ENCODE peak calls at places on chromosomes 6 and 20, in seven cellular contexts. D is heart left ventricle; L is fibroblast of mammary gland; Q is psoas muscle; A is CD4-positive, alpha-beta T cell; T is breast epithelium; U is spleen. Y is an unnamed sample.

GRCh38 chr6:22099241-22099640 is 197.6 kb downstream of the PRL start:
- DNase-seq in D (no peak), L (no peak), Q (no peak), A (no peak), T (no peak), U (no peak), Y (no peak)

GRCh38 chr20:17225891-17226409 is 890 bp upstream of the PCSK2 start:
- DNase-seq in D (no peak), L (no peak), Q (no peak), A (no peak), T (no peak), U (peak), Y (peak)

GRCh38 chr6:2626381-2626780 is 124.3 kb downstream of the MYLK4 start:
- DNase-seq in D (no peak), L (no peak), Q (no peak), A (no peak), T (no peak), U (no peak), Y (no peak)

GRCh38 chr20:44709797-44710196 is 5.4 kb upstream of the CCN5 start:
- DNase-seq in D (no peak), L (no peak), Q (no peak), A (no peak), T (no peak), U (no peak), Y (no peak)

GRCh38 chr6:47019941-47020340 is 22.2 kb downstream of the ADGRF1 start:
- DNase-seq in D (no peak), L (no peak), Q (no peak), A (no peak), T (no peak), U (no peak), Y (no peak)

GRCh38 chr20:23393999-23394775 is 27.1 kb downstream of the NAPB start:
- DNase-seq in D (no peak), L (no peak), Q (no peak), A (no peak), T (peak), U (no peak), Y (no peak)

GRCh38 chr20:17676942-17677341 is 5.1 kb downstream of the RRBP1 start:
- DNase-seq in D (no peak), L (peak), Q (no peak), A (no peak), T (no peak), U (no peak), Y (no peak)

GRCh38 chr6:92364948-92365386 is 1054.4 kb downstream of the EPHA7 start:
- DNase-seq in D (no peak), L (no peak), Q (no peak), A (no peak), T (no peak), U (no peak), Y (no peak)

GRCh38 chr20:14223806-14224205 is 113.6 kb downstream of the FLRT3 start:
- DNase-seq in D (no peak), L (no peak), Q (no peak), A (no peak), T (no peak), U (no peak), Y (no peak)

GRCh38 chr6:113371106-113371505 is 486.0 kb upstream of the MARCKS start:
- DNase-seq in D (no peak), L (no peak), Q (no peak), A (no peak), T (no peak), U (no peak), Y (no peak)

GRCh38 chr6:85432554-85432953 is 17.3 kb upstream of the NT5E start:
- DNase-seq in D (no peak), L (no peak), Q (no peak), A (no peak), T (no peak), U (no peak), Y (no peak)

GRCh38 chr6:26124550-26125014 is 37.4 kb downstream of the HFE start:
- DNase-seq in D (no peak), L (no peak), Q (no peak), A (no peak), T (no peak), U (no peak), Y (no peak)

GRCh38 chr20:58137236-58137635 is 91.2 kb downstream of the ANKRD60 start:
- DNase-seq in D (no peak), L (no peak), Q (no peak), A (no peak), T (peak), U (no peak), Y (no peak)

GRCh38 chr6:42193491-42193894 is 1.3 kb downstream of the GUCA1B start:
- DNase-seq in D (no peak), L (peak), Q (no peak), A (no peak), T (no peak), U (no peak), Y (no peak)

GRCh38 chr6:20946037-20946436 is 411.8 kb downstream of the CDKAL1 start:
- DNase-seq in D (no peak), L (peak), Q (no peak), A (no peak), T (no peak), U (no peak), Y (no peak)

GRCh38 chr6:26304213-26305096 is 60.5 kb upstream of the BTN3A2 start:
- DNase-seq in D (no peak), L (peak), Q (peak), A (no peak), T (no peak), U (no peak), Y (no peak)

GRCh38 chr6:161443868-161444267 is 170.0 kb upstream of the AGPAT4 start:
- DNase-seq in D (peak), L (peak), Q (no peak), A (no peak), T (no peak), U (no peak), Y (no peak)

GRCh38 chr6:115901896-115902295 is 158.8 kb downstream of the FRK start:
- DNase-seq in D (no peak), L (no peak), Q (no peak), A (no peak), T (no peak), U (no peak), Y (no peak)

GRCh38 chr20:9015984-9016324 is 52.9 kb upstream of the PLCB4 start:
- DNase-seq in D (no peak), L (peak), Q (no peak), A (no peak), T (no peak), U (no peak), Y (no peak)

GRCh38 chr20:63186084-63186483 is 29.8 kb downstream of the YTHDF1 start:
- DNase-seq in D (no peak), L (no peak), Q (no peak), A (no peak), T (no peak), U (no peak), Y (no peak)

GRCh38 chr20:63185215-63185796 is 30.6 kb downstream of the YTHDF1 start:
- DNase-seq in D (no peak), L (no peak), Q (no peak), A (no peak), T (no peak), U (no peak), Y (no peak)

GRCh38 chr20:63188159-63188442 is 27.8 kb downstream of the YTHDF1 start:
- DNase-seq in D (no peak), L (no peak), Q (no peak), A (no peak), T (no peak), U (no peak), Y (no peak)

GRCh38 chr20:63187338-63188158 is 28.4 kb downstream of the YTHDF1 start:
- DNase-seq in D (no peak), L (no peak), Q (no peak), A (no peak), T (no peak), U (no peak), Y (no peak)

GRCh38 chr20:63186528-63187316 is 29.2 kb downstream of the YTHDF1 start:
- DNase-seq in D (no peak), L (no peak), Q (no peak), A (no peak), T (no peak), U (no peak), Y (no peak)
- TF ChIP-seq CTCF in D (no peak), L (no peak), Q (no peak), A (no peak), T (no peak), U (no peak), Y (peak)

GRCh38 chr6:73285674-73286283 is 22.8 kb upstream of the KHDC1 start:
- DNase-seq in D (no peak), L (peak), Q (no peak), A (no peak), T (no peak), U (no peak), Y (no peak)
- TF ChIP-seq CTCF in D (no peak), L (peak), Q (peak), A (no peak), T (no peak), U (peak), Y (peak)

GRCh38 chr6:28988536-28989415 is 16.3 kb downstream of the ZNF311 start:
- DNase-seq in D (peak), L (peak), Q (peak), A (peak), T (no peak), U (peak), Y (peak)
- TF ChIP-seq CTCF in D (no peak), L (peak), Q (no peak), A (peak), T (no peak), U (peak), Y (peak)

DNA sequence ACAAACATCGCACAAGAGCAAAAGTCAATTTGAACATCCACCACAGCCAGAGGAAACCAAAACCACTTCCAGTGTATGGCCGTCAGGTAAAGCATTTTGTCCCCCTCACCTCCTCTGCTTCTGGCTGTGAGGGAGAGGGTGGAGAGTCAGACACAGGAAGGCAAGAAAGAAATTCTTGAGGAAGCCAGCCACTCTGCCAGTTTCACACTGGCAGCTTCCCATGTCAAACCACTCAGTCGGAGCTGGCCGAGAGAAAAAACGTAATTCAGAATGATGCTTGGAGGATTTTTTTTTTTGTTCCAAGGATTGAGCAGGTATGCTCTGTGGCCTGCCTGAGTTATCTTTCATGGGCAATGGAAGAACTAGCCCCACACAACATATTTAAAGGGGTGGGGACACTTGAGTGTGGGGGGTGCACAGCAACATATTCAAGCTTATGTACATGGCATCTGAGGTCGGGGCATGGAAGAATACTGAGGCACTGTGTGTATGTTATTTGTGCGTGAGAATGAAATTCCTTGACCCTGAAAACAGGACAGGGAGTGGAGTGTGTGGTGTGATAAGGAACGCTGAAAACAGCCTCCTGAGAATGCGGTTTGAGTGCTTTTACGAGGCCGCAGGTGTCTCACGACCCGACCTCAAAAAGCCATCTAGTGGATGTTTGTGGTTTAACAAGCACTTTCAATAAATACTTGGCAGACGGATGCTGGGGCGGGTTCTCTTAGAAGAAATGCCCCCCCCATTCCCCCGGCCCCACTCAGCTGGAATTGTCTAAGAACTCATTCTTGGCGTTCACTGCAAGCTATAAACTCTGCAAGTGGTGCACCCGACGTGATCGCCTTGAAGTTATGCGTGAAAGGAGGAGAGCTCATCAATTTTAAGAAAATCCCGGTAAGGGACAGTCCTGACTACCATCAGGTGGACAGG is 27.5 kb upstream of the ZBTB22 start:
- DNase-seq in D (no peak), L (peak), Q (peak), A (peak), T (peak), U (peak), Y (no peak)
- TF ChIP-seq CTCF in D (peak), L (peak), Q (peak), A (peak), T (peak), U (peak), Y (peak)

DNA sequence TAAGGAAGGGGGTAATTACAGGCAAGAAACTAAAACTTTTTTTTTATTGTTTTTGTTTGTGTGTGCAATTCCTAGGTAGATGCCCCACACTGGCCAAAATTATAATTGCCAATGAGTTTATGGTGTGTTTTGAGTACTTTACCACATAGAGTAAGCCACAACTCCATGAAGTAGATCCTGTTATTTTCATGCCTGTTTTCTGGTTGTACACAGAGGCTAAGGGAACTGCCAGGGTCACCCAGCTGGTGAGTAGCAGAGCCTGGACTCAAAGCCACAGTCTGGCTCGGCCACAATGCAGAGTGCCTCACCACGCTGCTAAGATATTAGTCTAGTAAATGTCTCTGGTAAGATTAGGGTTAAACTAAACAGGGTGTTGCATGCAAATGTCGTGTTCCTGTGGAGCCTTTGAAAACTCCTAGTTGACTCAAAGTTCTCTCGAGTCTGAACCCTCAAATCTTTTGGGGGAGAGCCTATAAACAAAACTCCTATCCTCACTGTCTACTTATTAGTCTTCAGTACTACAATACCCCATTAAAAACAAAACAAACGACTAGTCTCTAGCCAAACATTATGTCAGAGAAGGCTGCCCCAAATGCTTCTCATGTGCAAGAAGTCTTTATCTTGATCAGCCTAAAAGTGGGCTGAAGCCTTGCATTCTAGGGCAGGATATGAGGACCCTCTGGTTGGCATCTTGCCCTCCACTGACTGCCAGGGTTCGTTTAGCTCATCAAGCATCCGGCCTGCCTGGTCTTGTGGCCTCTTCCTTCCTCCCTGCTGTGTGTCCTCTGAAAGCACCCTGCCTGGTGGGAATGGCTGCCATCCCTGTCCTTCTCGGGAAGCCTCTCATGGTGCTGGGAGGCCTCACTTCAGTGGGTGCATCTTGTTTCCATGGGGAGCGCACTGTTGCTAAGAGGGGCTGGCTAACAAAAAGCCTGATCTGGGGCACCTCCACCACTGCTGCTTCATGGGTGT is 4.2 kb downstream of the DUSP22 start:
- DNase-seq in D (peak), L (no peak), Q (no peak), A (no peak), T (no peak), U (peak), Y (no peak)
- TF ChIP-seq CTCF in D (no peak), L (no peak), Q (no peak), A (no peak), T (no peak), U (no peak), Y (no peak)

GRCh38 chr6:136365781-136366354 is 76.2 kb upstream of the BCLAF1 start:
- DNase-seq in D (peak), L (no peak), Q (peak), A (no peak), T (peak), U (peak), Y (no peak)
- TF ChIP-seq CTCF in D (no peak), L (no peak), Q (no peak), A (no peak), T (no peak), U (no peak), Y (no peak)

GRCh38 chr6:133919362-133919761 is 30.4 kb downstream of the TCF21 start:
- DNase-seq in D (no peak), L (no peak), Q (no peak), A (no peak), T (no peak), U (no peak), Y (no peak)

GRCh38 chr6:133918208-133918930 is 29.5 kb downstream of the TCF21 start:
- DNase-seq in D (no peak), L (no peak), Q (no peak), A (no peak), T (no peak), U (no peak), Y (no peak)

GRCh38 chr6:133921249-133921859 is 31.7 kb upstream of the TBPL1 start:
- DNase-seq in D (peak), L (peak), Q (peak), A (peak), T (peak), U (no peak), Y (peak)

DNA sequence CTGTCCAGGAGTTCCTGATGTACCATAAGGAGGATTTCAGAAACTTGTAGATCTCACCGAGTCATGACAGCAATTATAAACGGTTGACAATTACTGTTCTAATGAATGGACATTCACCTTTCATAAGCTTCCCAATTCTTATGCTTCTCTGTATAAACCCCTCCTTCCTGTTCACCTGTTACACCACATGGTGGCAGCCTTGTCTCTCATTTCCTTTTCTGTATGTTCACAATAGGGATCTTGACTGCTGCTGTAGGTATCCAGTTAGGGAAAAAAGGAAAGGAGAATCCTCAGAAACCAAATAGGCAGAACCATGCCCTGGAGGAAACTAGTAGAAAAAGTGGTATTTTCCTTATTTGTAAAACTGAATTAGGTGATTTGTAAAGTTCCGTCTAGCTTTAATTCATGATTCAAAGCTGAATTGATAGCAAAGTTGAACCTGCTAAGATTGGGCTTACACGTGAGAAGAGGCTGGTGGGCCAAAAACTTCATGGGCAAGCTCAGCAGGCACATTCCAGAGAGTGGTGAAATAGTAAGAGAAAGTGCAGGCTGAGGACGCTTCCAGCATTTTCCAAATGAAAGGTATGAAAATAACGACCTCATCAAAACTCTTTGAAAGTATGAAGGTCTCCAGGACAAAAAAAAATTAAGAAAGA is 29.0 kb upstream of the TBPL1 start:
- DNase-seq in D (peak), L (peak), Q (peak), A (peak), T (peak), U (no peak), Y (peak)
- TF ChIP-seq CTCF in D (peak), L (peak), Q (peak), A (peak), T (peak), U (peak), Y (peak)